ENCODE peak calls at places on chromosome 3, in five cellular contexts. E, K, Y, M and D are unnamed samples.

GRCh38 chr3:55166577-55167555 is 239.0 kb upstream of the LRTM1 start:
- DNase-seq in E (no peak), K (no peak), Y (no peak), M (peak; percentile 61), D (no peak)

GRCh38 chr3:156902916-156903315 is 76.8 kb downstream of the LEKR1 start:
- DNase-seq in E (no peak), K (no peak), Y (no peak), M (no peak), D (no peak)

GRCh38 chr3:23489338-23490158 is 286.4 kb downstream of the UBE2E2 start:
- DNase-seq in E (no peak), K (no peak), Y (no peak), M (no peak), D (no peak)

GRCh38 chr3:130316164-130316563 is 29.3 kb upstream of the COL6A5 start:
- DNase-seq in E (no peak), K (no peak), Y (no peak), M (no peak), D (no peak)

GRCh38 chr3:184711366-184712247 is at the start of gene MAGEF1:
- DNase-seq in E (peak; percentile 68), K (peak; percentile 85), Y (peak; percentile 75), M (peak; percentile 83), D (peak; percentile 84)

GRCh38 chr3:122358633-122359032 is 24.4 kb downstream of the MIX23 start:
- DNase-seq in E (no peak), K (no peak), Y (no peak), M (no peak), D (no peak)

GRCh38 chr3:140053011-140053702 is 118.2 kb downstream of the CLSTN2 start:
- DNase-seq in E (no peak), K (no peak), Y (no peak), M (no peak), D (no peak)

GRCh38 chr3:141878812-141879211 is 2.4 kb downstream of the ATP1B3 start:
- DNase-seq in E (no peak), K (no peak), Y (no peak), M (no peak), D (no peak)

GRCh38 chr3:183802989-183803388 is 22.4 kb downstream of the MAP6D1 start:
- DNase-seq in E (no peak), K (no peak), Y (no peak), M (no peak), D (no peak)

GRCh38 chr3:39812537-39812936 is 3.1 kb downstream of the MYRIP start:
- DNase-seq in E (no peak), K (no peak), Y (no peak), M (peak; percentile 47), D (no peak)

GRCh38 chr3:172877011-172877410 is 126.5 kb downstream of the ECT2 start:
- DNase-seq in E (no peak), K (no peak), Y (no peak), M (no peak), D (no peak)

GRCh38 chr3:129562803-129563202 is 19.8 kb downstream of the H1-8 start:
- DNase-seq in E (no peak), K (no peak), Y (no peak), M (no peak), D (no peak)

GRCh38 chr3:194014756-194015155 is 121.2 kb upstream of the HES1 start:
- DNase-seq in E (no peak), K (no peak), Y (no peak), M (no peak), D (no peak)

GRCh38 chr3:101809178-101810022 is 30.4 kb downstream of the NXPE3 start:
- DNase-seq in E (peak; percentile 29), K (peak; percentile 36), Y (no peak), M (no peak), D (no peak)

GRCh38 chr3:78754066-78754743 is 1013.6 kb downstream of the ROBO1 start:
- DNase-seq in E (peak; percentile 27), K (no peak), Y (no peak), M (no peak), D (no peak)

GRCh38 chr3:8506611-8507061 is 5.0 kb downstream of the LMCD1 start:
- DNase-seq in E (peak; percentile 74), K (no peak), Y (no peak), M (no peak), D (no peak)

GRCh38 chr3:8324727-8325126 is 176.9 kb upstream of the LMCD1 start:
- DNase-seq in E (peak; percentile 65), K (peak; percentile 5), Y (no peak), M (peak; percentile 48), D (peak; percentile 23)

GRCh38 chr3:103389356-103389755 is 954.5 kb downstream of the ZPLD1 start:
- DNase-seq in E (no peak), K (no peak), Y (no peak), M (no peak), D (no peak)

GRCh38 chr3:10286596-10287295 is 6.0 kb downstream of the GHRL start:
- DNase-seq in E (peak; percentile 46), K (peak; percentile 58), Y (no peak), M (no peak), D (no peak)
- H3K27ac ChIP-seq in E (no peak overlapping the region), K (no peak overlapping the region), Y (peak overlapping the region; percentile 22), M (no peak overlapping the region), D (no peak overlapping the region)

GRCh38 chr3:84960581-84960980 is 1.8 kb downstream of the CADM2 start:
- DNase-seq in E (no peak), K (no peak), Y (no peak), M (no peak), D (no peak)

GRCh38 chr3:84960994-84961393 is 2.2 kb downstream of the CADM2 start:
- DNase-seq in E (no peak), K (no peak), Y (no peak), M (no peak), D (no peak)

GRCh38 chr3:84962460-84962859 is 3.7 kb downstream of the CADM2 start:
- DNase-seq in E (no peak), K (no peak), Y (no peak), M (no peak), D (no peak)

GRCh38 chr3:84963137-84963536 is 4.3 kb downstream of the CADM2 start:
- DNase-seq in E (no peak), K (no peak), Y (no peak), M (no peak), D (no peak)

GRCh38 chr3:84961492-84962255 is 2.9 kb downstream of the CADM2 start:
- DNase-seq in E (no peak), K (no peak), Y (no peak), M (no peak), D (no peak)
- H3K4me3 ChIP-seq in E (no peak overlapping the region), K (peak overlapping the region; percentile 74), Y (no peak overlapping the region), M (peak overlapping the region; percentile 3), D (peak overlapping the region; percentile 69)

GRCh38 chr3:94394885-94395284 is 332.0 kb downstream of the NSUN3 start:
- DNase-seq in E (no peak), K (no peak), Y (no peak), M (no peak), D (no peak)
- H3K27ac ChIP-seq in E (no peak overlapping the region), K (no peak overlapping the region), Y (no peak overlapping the region), M (no peak overlapping the region), D (no peak overlapping the region)

GRCh38 chr3:87225659-87226058 is 1.4 kb upstream of the CHMP2B start:
- DNase-seq in E (no peak), K (no peak), Y (no peak), M (no peak), D (no peak)
- H3K4me3 ChIP-seq in E (no peak overlapping the region), K (no peak overlapping the region), Y (no peak overlapping the region), M (no peak overlapping the region), D (peak overlapping the region; percentile 98)